ENCODE peak calls at places on chromosomes 3 and 15, in five cellular contexts. O is A549, E is SK-N-SH, V is psoas muscle, A is spleen. H is an unnamed sample. For H3K9me3, the result is how much of the 10 kb centered on the place peaks cover.

GRCh38 chr15:76467136-76467535 is 130.6 kb downstream of the ISL2 start:
- DNase-seq in V (no peak), E (no peak), O (no peak), A (no peak), H (no peak)

GRCh38 chr3:60931452-60931851 is 319.8 kb downstream of the FHIT start:
- DNase-seq in V (no peak), E (no peak), O (no peak), A (no peak), H (no peak)

GRCh38 chr3:70383360-70383831 is 71.0 kb upstream of the MDFIC2 start:
- DNase-seq in E (no peak), O (no peak), V (no peak), A (no peak), H (no peak)

GRCh38 chr3:126983276-126983652 is 349 bp downstream of the PLXNA1 start:
- DNase-seq in O (no peak), E (no peak), A (peak), V (no peak), H (no peak)

GRCh38 chr3:45127130-45127822 is 18.9 kb downstream of the CDCP1 start:
- DNase-seq in O (no peak), E (no peak), V (no peak), A (no peak), H (no peak)

GRCh38 chr3:126960604-126960995 is 22.3 kb upstream of the PLXNA1 start:
- DNase-seq in E (no peak), A (peak), V (peak), O (no peak), H (peak)

GRCh38 chr15:100254694-100255093 is 87.1 kb downstream of the ADAMTS17 start:
- DNase-seq in V (no peak), O (no peak), A (no peak), E (no peak), H (no peak)

GRCh38 chr15:100783760-100784492 is 95.7 kb upstream of the ALDH1A3 start:
- DNase-seq in E (no peak), A (no peak), V (no peak), O (no peak), H (peak)

GRCh38 chr3:140857993-140858392 is 83.6 kb upstream of the SLC25A36 start:
- DNase-seq in O (no peak), E (no peak), A (no peak), V (no peak), H (no peak)

GRCh38 chr3:191382661-191383060 is 52.3 kb upstream of the UTS2B start:
- DNase-seq in O (no peak), E (no peak), A (no peak), V (no peak), H (no peak)

GRCh38 chr3:79383402-79384012 is 384.3 kb downstream of the ROBO1 start:
- DNase-seq in E (no peak), A (no peak), V (no peak), O (no peak), H (no peak)

GRCh38 chr15:31302029-31302657 is 24.5 kb upstream of the KLF13 start:
- DNase-seq in V (no peak), A (no peak), O (no peak), E (peak), H (peak)

GRCh38 chr3:13530241-13531009 is 18.5 kb upstream of the FBLN2 start:
- DNase-seq in O (no peak), V (peak), E (no peak), A (peak), H (no peak)

GRCh38 chr3:98961161-98962155 is 60.0 kb upstream of the DCBLD2 start:
- DNase-seq in E (no peak), A (no peak), O (no peak), V (no peak), H (no peak)

GRCh38 chr3:106332884-106333283 is 464.1 kb upstream of the CBLB start:
- DNase-seq in E (no peak), O (no peak), V (no peak), A (no peak), H (no peak)

GRCh38 chr15:20346082-20346805 is 195.4 kb downstream of the GOLGA6L6 start:
- DNase-seq in A (peak), V (peak), O (no peak), E (no peak), H (peak)

GRCh38 chr3:64501298-64501906 is 186.4 kb downstream of the ADAMTS9 start:
- DNase-seq in O (no peak), V (no peak), A (no peak), E (no peak), H (no peak)

GRCh38 chr3:100210777-100211145 is 50.0 kb upstream of the TBC1D23 start:
- DNase-seq in A (no peak), O (no peak), V (no peak), E (no peak), H (no peak)

GRCh38 chr15:29418931-29419330 is 149.3 kb upstream of the NSMCE3 start:
- DNase-seq in E (no peak), A (no peak), V (no peak), O (no peak), H (no peak)

GRCh38 chr3:43259626-43260025 is 26.7 kb upstream of the SNRK start:
- DNase-seq in O (no peak), V (no peak), E (no peak), A (no peak), H (no peak)

GRCh38 chr3:136621628-136622027 is 130.6 kb downstream of the STAG1 start:
- DNase-seq in E (no peak), A (no peak), V (no peak), O (no peak), H (no peak)

GRCh38 chr15:34793901-34794300 is 1.4 kb downstream of the ACTC1 start:
- DNase-seq in E (no peak), O (no peak), A (no peak), V (peak), H (no peak)

GRCh38 chr3:146682176-146682575 is 77.0 kb upstream of the PLSCR5 start:
- DNase-seq in V (no peak), E (no peak), A (no peak), O (no peak), H (no peak)

GRCh38 chr3:165643433-165643824 is 193.8 kb downstream of the BCHE start:
- DNase-seq in E (no peak), V (no peak), A (no peak), O (no peak), H (no peak)

GRCh38 chr15:66472176-66472999 is 25.2 kb downstream of the SNAPC5 start:
- DNase-seq in O (no peak), A (no peak), E (no peak), V (no peak), H (no peak)

GRCh38 chr3:122621112-122621511 is 43.7 kb downstream of the PARP15 start:
- DNase-seq in V (no peak), A (no peak), E (no peak), O (no peak), H (no peak)

GRCh38 chr3:27713435-27713880 is 8.7 kb downstream of the EOMES start:
- DNase-seq in O (no peak), V (no peak), E (peak), A (peak), H (no peak)

GRCh38 chr15:73655724-73656123 is 22.5 kb upstream of the NPTN start:
- DNase-seq in O (no peak), A (no peak), E (no peak), V (no peak), H (no peak)

GRCh38 chr15:85048430-85048829 is 66.8 kb downstream of the PDE8A start:
- DNase-seq in A (no peak), V (no peak), E (no peak), O (no peak), H (no peak)

GRCh38 chr3:2713923-2714322 is 396.3 kb downstream of the IL5RA start:
- DNase-seq in O (no peak), A (no peak), E (no peak), V (no peak), H (no peak)

GRCh38 chr3:177832862-177833261 is 635.6 kb upstream of the TBL1XR1 start:
- DNase-seq in V (no peak), E (peak), O (no peak), A (no peak), H (no peak)

GRCh38 chr3:188299713-188300112 is 145.8 kb downstream of the LPP start:
- DNase-seq in V (no peak), O (no peak), E (no peak), A (no peak), H (no peak)

GRCh38 chr15:42619641-42620371 is 44.4 kb downstream of the STARD9 start:
- DNase-seq in A (no peak), E (no peak), V (no peak), O (no peak), H (no peak)

GRCh38 chr3:177960722-177961121 is 575.5 kb upstream of the KCNMB2 start:
- DNase-seq in O (no peak), V (no peak), E (no peak), A (no peak), H (no peak)

GRCh38 chr3:27903447-27903846 is 181.3 kb upstream of the EOMES start:
- DNase-seq in A (no peak), O (no peak), E (no peak), V (no peak), H (no peak)

GRCh38 chr15:77295446-77295845 is 124.5 kb downstream of the PEAK1 start:
- DNase-seq in E (no peak), O (no peak), A (no peak), V (no peak), H (no peak)

GRCh38 chr3:8442993-8443670 is 58.5 kb upstream of the LMCD1 start:
- DNase-seq in A (no peak), V (no peak), O (no peak), E (peak), H (no peak)

GRCh38 chr15:80999623-81000036 is 1.1 kb upstream of the TLNRD1 start:
- DNase-seq in V (no peak), O (no peak), A (peak), E (no peak), H (no peak)

GRCh38 chr3:69420781-69421520 is 35.1 kb upstream of the FRMD4B start:
- DNase-seq in O (no peak), V (no peak), A (no peak), E (peak), H (peak)

GRCh38 chr3:87077354-87077753 is 86.4 kb upstream of the VGLL3 start:
- DNase-seq in V (no peak), E (no peak), A (no peak), O (no peak), H (no peak)

DNA sequence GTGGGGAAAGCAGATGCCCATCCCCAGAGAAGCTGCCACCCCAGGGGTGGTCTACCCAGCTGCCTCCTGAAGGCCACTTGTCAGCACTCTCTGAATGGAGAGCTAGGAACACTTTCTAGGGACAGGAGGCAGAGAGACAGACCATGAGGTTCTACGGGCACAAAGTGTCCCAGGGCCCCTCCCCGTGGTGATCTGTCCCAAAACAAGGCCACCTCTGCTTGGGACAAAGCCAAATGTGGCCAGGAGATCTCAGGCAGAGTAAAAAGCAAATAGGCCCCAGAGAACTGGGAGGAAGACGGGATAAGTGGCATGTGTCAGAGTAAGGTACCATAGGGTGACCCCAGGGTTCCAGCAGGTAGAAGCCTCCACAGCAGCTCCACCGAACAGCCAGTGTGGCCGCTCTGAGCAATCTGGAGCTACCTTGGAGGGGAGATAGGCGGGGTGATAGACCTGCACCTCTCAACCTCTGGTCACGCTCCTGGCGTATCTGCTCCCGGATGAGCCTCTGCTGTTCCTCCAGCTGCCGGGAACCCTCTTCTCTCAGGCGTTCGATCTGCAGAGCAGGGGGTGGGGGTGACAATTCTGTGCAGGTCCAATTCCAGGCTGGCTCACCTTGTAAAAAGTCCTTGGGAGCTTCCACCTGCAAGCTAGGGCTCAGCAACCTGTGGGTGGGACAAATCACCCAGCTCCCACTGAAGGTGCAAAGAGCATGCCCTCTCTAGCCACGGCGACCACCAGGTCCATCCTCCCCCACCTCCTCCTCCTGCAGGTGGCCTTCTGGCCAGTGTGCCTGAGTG is 6.2 kb downstream of the C15orf62 start:
- DNase-seq in V (peak), A (peak), O (no peak), E (no peak), H (no peak)
- H3K27ac ChIP-seq in V (peak), A (no peak), O (no peak), E (no peak), H (no peak)

GRCh38 chr15:63483521-63484371 is 20.6 kb upstream of the USP3 start:
- DNase-seq in V (no peak), A (no peak), E (no peak), O (no peak), H (no peak)

GRCh38 chr15:63481105-63481810 is 23.1 kb upstream of the USP3 start:
- DNase-seq in E (no peak), A (no peak), O (peak), V (no peak), H (no peak)

GRCh38 chr15:63482874-63483323 is 21.5 kb upstream of the USP3 start:
- DNase-seq in E (no peak), O (no peak), A (no peak), V (no peak), H (no peak)

GRCh38 chr15:63478243-63478642 is 26.1 kb upstream of the USP3 start:
- DNase-seq in E (no peak), A (no peak), V (no peak), O (no peak), H (no peak)

GRCh38 chr15:63480441-63480821 is 24.0 kb upstream of the USP3 start:
- DNase-seq in O (no peak), E (no peak), A (no peak), V (no peak), H (no peak)
- H3K4me3 ChIP-seq in O (no peak), E (no peak), A (no peak), V (no peak), H (no peak)

GRCh38 chr15:25175033-25175788 is 220.4 kb downstream of the SNRPN start:
- DNase-seq in A (peak), V (peak), E (peak), O (no peak), H (peak)

GRCh38 chr15:25175789-25176615 is 221.2 kb downstream of the SNRPN start:
- DNase-seq in V (peak), O (no peak), A (peak), E (peak), H (peak)

GRCh38 chr15:25177955-25178801 is 223.4 kb downstream of the SNRPN start:
- DNase-seq in O (no peak), V (peak), E (no peak), A (peak), H (peak)

GRCh38 chr15:25176991-25177954 is 222.5 kb downstream of the SNRPN start:
- DNase-seq in V (peak), O (no peak), E (peak), A (peak), H (peak)

GRCh38 chr15:25176616-25176923 is 221.8 kb downstream of the SNRPN start:
- DNase-seq in O (no peak), E (peak), V (peak), A (peak), H (no peak)
- H3K9me3 ChIP-seq in O (under half), E (under half), V (under half), A (half or more), H (under half)

GRCh38 chr3:183827809-183828537 is 2.6 kb upstream of the MAP6D1 start:
- DNase-seq in O (no peak), E (no peak), V (no peak), A (peak), H (no peak)
- H3K27ac ChIP-seq in O (no peak), E (peak), V (peak), A (no peak), H (no peak)

GRCh38 chr15:70519616-70520015 is 243.7 kb downstream of the UACA start:
- DNase-seq in A (peak), V (no peak), O (no peak), E (no peak), H (no peak)

GRCh38 chr15:70517194-70517590 is 246.2 kb downstream of the UACA start:
- DNase-seq in V (no peak), O (no peak), E (no peak), A (peak), H (no peak)

GRCh38 chr15:70518201-70519003 is 245.0 kb downstream of the UACA start:
- DNase-seq in O (no peak), A (peak), V (no peak), E (no peak), H (no peak)

GRCh38 chr15:70516408-70517193 is 246.8 kb downstream of the UACA start:
- DNase-seq in V (no peak), A (peak), O (no peak), E (no peak), H (no peak)

DNA sequence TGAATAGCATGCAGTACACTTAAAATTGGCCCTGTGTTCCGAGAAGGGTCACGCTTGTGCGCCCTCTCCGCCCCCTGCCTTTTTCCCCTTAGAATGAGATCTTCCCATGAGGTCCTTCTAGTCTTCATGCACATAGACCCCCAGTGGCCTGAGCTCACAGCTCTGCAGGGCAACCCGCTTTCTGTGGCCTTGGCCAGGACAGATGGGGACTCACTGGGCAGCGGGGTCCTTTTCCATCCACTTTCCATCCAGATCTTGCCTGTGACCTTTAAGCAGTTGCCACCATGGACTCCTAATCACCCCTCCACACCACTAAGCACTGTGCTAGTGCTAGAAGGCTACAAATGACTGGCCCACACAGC is 244.4 kb downstream of the UACA start:
- DNase-seq in O (no peak), E (no peak), V (no peak), A (peak), H (no peak)
- H3K4me3 ChIP-seq in O (no peak), E (no peak), V (no peak), A (no peak), H (no peak)

GRCh38 chr15:27627623-27628022 is 471.5 kb downstream of the OCA2 start:
- DNase-seq in O (no peak), E (no peak), V (no peak), A (no peak), H (no peak)
- H3K9me3 ChIP-seq in O (under half), E (under half), V (under half), A (half or more), H (under half)

DNA sequence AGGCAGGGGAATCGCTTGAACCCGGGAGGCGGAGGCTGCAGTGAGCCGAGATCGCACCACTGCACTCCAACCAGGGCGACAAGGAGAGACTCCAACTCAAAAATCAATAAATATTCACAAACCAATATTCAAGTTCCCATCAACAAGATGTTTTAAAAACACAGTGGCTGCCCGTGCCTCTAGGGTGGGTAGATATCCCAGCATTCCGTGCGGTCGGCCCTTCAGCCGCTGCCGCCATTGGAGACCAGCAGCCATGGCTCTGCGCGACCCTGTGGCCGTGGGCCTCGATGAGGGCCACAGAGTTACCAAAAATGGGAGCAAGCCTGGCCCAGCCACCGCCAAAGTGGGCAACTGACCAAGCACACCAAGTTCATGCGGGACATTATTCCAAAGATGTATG is 6.7 kb downstream of the ULK4 start:
- DNase-seq in A (no peak), O (no peak), V (no peak), E (no peak), H (no peak)
- H3K27ac ChIP-seq in A (no peak), O (no peak), V (no peak), E (no peak), H (no peak)

GRCh38 chr3:112640864-112641751 is at the start of gene CCDC80:
- DNase-seq in A (no peak), E (no peak), O (peak), V (no peak), H (no peak)
- H3K4me3 ChIP-seq in A (peak), E (peak), O (peak), V (peak), H (peak)

GRCh38 chr3:72635551-72635950 is 212.7 kb downstream of the SHQ1 start:
- DNase-seq in A (no peak), V (no peak), O (no peak), E (no peak), H (no peak)
- H3K9me3 ChIP-seq in A (under half), V (under half), O (under half), E (under half), H (under half)

DNA sequence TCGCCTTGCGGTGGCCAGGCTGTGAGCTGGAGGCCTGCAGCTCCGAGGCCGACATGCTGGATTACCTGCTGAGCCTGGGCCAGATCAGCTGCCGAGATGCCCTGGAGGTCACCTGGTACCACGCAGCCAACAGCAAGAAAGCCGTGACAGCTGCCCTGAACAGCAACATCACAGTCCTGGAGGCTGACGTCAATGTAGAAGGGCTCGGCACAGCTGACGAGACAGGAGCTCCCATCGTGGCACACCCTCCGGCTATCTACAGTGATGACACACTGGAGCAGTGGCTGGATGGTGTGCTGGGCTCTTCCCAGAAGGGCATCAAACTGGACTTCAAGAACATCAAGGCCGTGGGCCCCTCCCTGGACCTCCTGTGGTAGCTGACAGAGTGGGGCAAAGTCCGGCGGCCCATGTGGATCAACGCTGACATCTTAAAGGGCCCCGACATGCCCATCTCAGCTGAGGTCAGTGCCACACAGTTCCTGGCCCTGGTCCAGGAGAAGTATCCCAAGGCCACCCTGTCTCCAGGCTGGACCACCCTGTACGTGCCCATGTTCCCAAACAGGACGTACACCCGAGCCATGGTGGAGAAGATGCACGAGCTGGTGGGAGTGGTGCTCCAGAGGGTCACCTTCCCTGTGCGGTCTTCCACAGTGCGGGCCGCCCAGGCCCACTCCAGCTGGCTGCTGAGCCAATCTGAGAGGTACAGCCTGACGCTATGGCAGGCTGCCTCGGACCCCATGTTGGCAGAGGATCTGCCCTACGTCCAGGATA is 70.2 kb downstream of the FAM43A start:
- DNase-seq in V (no peak), O (no peak), A (no peak), E (no peak), H (no peak)
- H3K27ac ChIP-seq in V (no peak), O (no peak), A (no peak), E (peak), H (no peak)